ENCODE peak calls at places on chromosomes 1 and 21, in eight cellular contexts. One of them, this sample, is unnamed. For H3K79me2, the result is how much of the 10 kb centered on the place peaks cover.

GRCh38 chr1:56584910-56585528 is 5.7 kb upstream of the PLPP3 start:
- DNase-seq in mammary epithelial cell: peak
- DNase-seq in PC-9: peak
- DNase-seq in HCT116: peak
- DNase-seq in fibroblast of lung: peak
- DNase-seq in neural progenitor cell: peak
- DNase-seq in hepatocyte: peak
- DNase-seq in astrocyte: peak
- DNase-seq in this sample: peak

GRCh38 chr1:225329041-225329440 is 98.8 kb downstream of the LBR start:
- DNase-seq in mammary epithelial cell: no peak
- DNase-seq in PC-9: no peak
- DNase-seq in HCT116: no peak
- DNase-seq in fibroblast of lung: peak
- DNase-seq in neural progenitor cell: no peak
- DNase-seq in hepatocyte: peak
- DNase-seq in astrocyte: peak
- DNase-seq in this sample: no peak

GRCh38 chr1:117036018-117036421 is 24.1 kb upstream of the TTF2 start:
- DNase-seq in mammary epithelial cell: no peak
- DNase-seq in PC-9: no peak
- DNase-seq in HCT116: no peak
- DNase-seq in fibroblast of lung: no peak
- DNase-seq in neural progenitor cell: no peak
- DNase-seq in hepatocyte: peak
- DNase-seq in astrocyte: no peak
- DNase-seq in this sample: no peak

GRCh38 chr1:59415286-59415850 is 118.5 kb downstream of the FGGY start:
- DNase-seq in mammary epithelial cell: no peak
- DNase-seq in PC-9: no peak
- DNase-seq in HCT116: no peak
- DNase-seq in fibroblast of lung: no peak
- DNase-seq in neural progenitor cell: no peak
- DNase-seq in hepatocyte: no peak
- DNase-seq in astrocyte: no peak
- DNase-seq in this sample: no peak

GRCh38 chr1:188822248-188822647 is 1655.4 kb downstream of the BRINP3 start:
- DNase-seq in mammary epithelial cell: no peak
- DNase-seq in PC-9: no peak
- DNase-seq in HCT116: no peak
- DNase-seq in fibroblast of lung: peak
- DNase-seq in neural progenitor cell: no peak
- DNase-seq in hepatocyte: no peak
- DNase-seq in astrocyte: no peak
- DNase-seq in this sample: no peak

GRCh38 chr1:159922499-159923202 is 2.7 kb downstream of the TAGLN2 start:
- DNase-seq in mammary epithelial cell: no peak
- DNase-seq in PC-9: no peak
- DNase-seq in HCT116: no peak
- DNase-seq in fibroblast of lung: peak
- DNase-seq in neural progenitor cell: no peak
- DNase-seq in hepatocyte: peak
- DNase-seq in astrocyte: no peak
- DNase-seq in this sample: peak

GRCh38 chr1:19065526-19066247 is 109.2 kb upstream of the IFFO2 start:
- DNase-seq in mammary epithelial cell: no peak
- DNase-seq in PC-9: no peak
- DNase-seq in HCT116: no peak
- DNase-seq in fibroblast of lung: no peak
- DNase-seq in neural progenitor cell: no peak
- DNase-seq in hepatocyte: no peak
- DNase-seq in astrocyte: no peak
- DNase-seq in this sample: no peak

GRCh38 chr1:161094481-161094880 is 3.7 kb upstream of the KLHDC9 start:
- DNase-seq in mammary epithelial cell: no peak
- DNase-seq in PC-9: no peak
- DNase-seq in HCT116: no peak
- DNase-seq in fibroblast of lung: no peak
- DNase-seq in neural progenitor cell: no peak
- DNase-seq in hepatocyte: no peak
- DNase-seq in astrocyte: no peak
- DNase-seq in this sample: no peak

GRCh38 chr1:231130509-231130908 is 31.3 kb upstream of the TRIM67 start:
- DNase-seq in mammary epithelial cell: no peak
- DNase-seq in PC-9: no peak
- DNase-seq in HCT116: no peak
- DNase-seq in fibroblast of lung: no peak
- DNase-seq in neural progenitor cell: no peak
- DNase-seq in hepatocyte: no peak
- DNase-seq in astrocyte: no peak
- DNase-seq in this sample: no peak

GRCh38 chr1:109630881-109631512 is 11.4 kb downstream of the AMPD2 start:
- DNase-seq in mammary epithelial cell: no peak
- DNase-seq in PC-9: peak
- DNase-seq in HCT116: no peak
- DNase-seq in fibroblast of lung: no peak
- DNase-seq in neural progenitor cell: no peak
- DNase-seq in hepatocyte: no peak
- DNase-seq in astrocyte: no peak
- DNase-seq in this sample: no peak

GRCh38 chr1:2393471-2393877 is 1.8 kb downstream of the RER1 start:
- DNase-seq in mammary epithelial cell: no peak
- DNase-seq in PC-9: peak
- DNase-seq in HCT116: no peak
- DNase-seq in fibroblast of lung: no peak
- DNase-seq in neural progenitor cell: no peak
- DNase-seq in hepatocyte: peak
- DNase-seq in astrocyte: no peak
- DNase-seq in this sample: no peak

GRCh38 chr1:9371391-9371935 is 78.8 kb downstream of the SPSB1 start:
- DNase-seq in mammary epithelial cell: no peak
- DNase-seq in PC-9: no peak
- DNase-seq in HCT116: no peak
- DNase-seq in fibroblast of lung: peak
- DNase-seq in neural progenitor cell: peak
- DNase-seq in hepatocyte: peak
- DNase-seq in astrocyte: peak
- DNase-seq in this sample: no peak

GRCh38 chr1:185393205-185393604 is 76.2 kb upstream of the IVNS1ABP start:
- DNase-seq in mammary epithelial cell: peak
- DNase-seq in PC-9: no peak
- DNase-seq in HCT116: no peak
- DNase-seq in fibroblast of lung: no peak
- DNase-seq in neural progenitor cell: no peak
- DNase-seq in hepatocyte: no peak
- DNase-seq in astrocyte: no peak
- DNase-seq in this sample: no peak

GRCh38 chr1:67468066-67468718 is 38.0 kb upstream of the SERBP1 start:
- DNase-seq in mammary epithelial cell: peak
- DNase-seq in PC-9: peak
- DNase-seq in HCT116: no peak
- DNase-seq in fibroblast of lung: peak
- DNase-seq in neural progenitor cell: no peak
- DNase-seq in hepatocyte: no peak
- DNase-seq in astrocyte: no peak
- DNase-seq in this sample: no peak

GRCh38 chr21:44801468-44802395 is at the start of gene UBE2G2:
- DNase-seq in mammary epithelial cell: peak
- DNase-seq in PC-9: peak
- DNase-seq in HCT116: peak
- DNase-seq in fibroblast of lung: peak
- DNase-seq in neural progenitor cell: peak
- DNase-seq in hepatocyte: peak
- DNase-seq in astrocyte: peak
- DNase-seq in this sample: peak

GRCh38 chr1:200342511-200343400 is 67.1 kb downstream of the ZNF281 start:
- DNase-seq in mammary epithelial cell: peak
- DNase-seq in PC-9: peak
- DNase-seq in HCT116: no peak
- DNase-seq in fibroblast of lung: peak
- DNase-seq in neural progenitor cell: no peak
- DNase-seq in hepatocyte: no peak
- DNase-seq in astrocyte: peak
- DNase-seq in this sample: no peak

GRCh38 chr1:59057211-59057694 is 239.6 kb upstream of the FGGY start:
- DNase-seq in mammary epithelial cell: peak
- DNase-seq in PC-9: peak
- DNase-seq in HCT116: no peak
- DNase-seq in fibroblast of lung: peak
- DNase-seq in neural progenitor cell: peak
- DNase-seq in hepatocyte: peak
- DNase-seq in astrocyte: peak
- DNase-seq in this sample: no peak

GRCh38 chr1:240084337-240084736 is 7.3 kb upstream of the FMN2 start:
- DNase-seq in mammary epithelial cell: no peak
- DNase-seq in PC-9: no peak
- DNase-seq in HCT116: no peak
- DNase-seq in fibroblast of lung: no peak
- DNase-seq in neural progenitor cell: no peak
- DNase-seq in hepatocyte: no peak
- DNase-seq in astrocyte: no peak
- DNase-seq in this sample: no peak

GRCh38 chr1:11538886-11539285 is 59.9 kb downstream of the DISP3 start:
- DNase-seq in mammary epithelial cell: no peak
- DNase-seq in PC-9: no peak
- DNase-seq in HCT116: no peak
- DNase-seq in fibroblast of lung: no peak
- DNase-seq in neural progenitor cell: no peak
- DNase-seq in hepatocyte: no peak
- DNase-seq in astrocyte: no peak
- DNase-seq in this sample: no peak

GRCh38 chr1:35557118-35557610 is at the start of gene KIAA0319L:
- DNase-seq in mammary epithelial cell: no peak
- DNase-seq in PC-9: peak
- DNase-seq in HCT116: no peak
- DNase-seq in fibroblast of lung: no peak
- DNase-seq in neural progenitor cell: peak
- DNase-seq in hepatocyte: peak
- DNase-seq in astrocyte: peak
- DNase-seq in this sample: no peak

DNA sequence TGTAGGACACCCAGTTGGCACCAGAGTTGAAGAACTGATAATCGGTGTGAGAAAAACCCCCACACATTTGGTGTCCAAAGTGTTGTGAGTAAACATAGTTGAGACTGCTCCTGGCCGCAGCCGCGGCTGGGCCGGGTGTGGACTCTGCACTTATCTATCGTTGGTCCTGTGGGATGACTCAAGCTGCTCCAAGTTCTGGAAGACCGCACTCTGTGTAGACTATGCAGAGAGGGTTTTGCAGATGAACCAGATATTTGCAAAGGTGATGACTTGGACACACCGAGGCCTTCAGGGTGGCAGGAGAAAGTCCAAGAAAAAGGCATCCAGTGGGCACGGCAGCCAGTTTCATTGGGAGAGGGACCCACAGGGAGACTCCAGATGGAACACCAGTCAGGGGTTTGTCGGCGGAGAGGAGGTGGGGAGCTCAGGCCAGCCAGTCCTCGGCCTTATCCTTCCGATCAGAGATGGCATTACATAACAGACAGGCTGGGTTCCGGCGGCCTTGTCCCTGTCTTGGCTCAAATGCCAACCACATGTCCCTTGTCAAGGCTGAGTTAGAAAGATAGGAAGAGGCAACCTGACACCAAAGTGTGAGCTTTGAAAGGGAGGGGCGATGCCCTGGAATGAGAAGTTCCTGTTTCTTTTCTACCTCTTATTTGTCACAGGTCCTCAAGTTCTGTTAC is 21.1 kb downstream of the C2CD2 start:
- DNase-seq in mammary epithelial cell: peak
- DNase-seq in PC-9: no peak
- DNase-seq in HCT116: peak
- DNase-seq in fibroblast of lung: peak
- DNase-seq in neural progenitor cell: no peak
- DNase-seq in hepatocyte: peak
- DNase-seq in astrocyte: peak
- DNase-seq in this sample: no peak
- H3K4me3 ChIP-seq in mammary epithelial cell: no peak
- H3K4me3 ChIP-seq in PC-9: no peak
- H3K4me3 ChIP-seq in HCT116: peak
- H3K4me3 ChIP-seq in fibroblast of lung: no peak
- H3K4me3 ChIP-seq in neural progenitor cell: no peak
- H3K4me3 ChIP-seq in hepatocyte: no peak
- H3K4me3 ChIP-seq in astrocyte: peak
- H3K4me3 ChIP-seq in this sample: no peak

GRCh38 chr1:86916752-86917151 is 2.3 kb downstream of the HS2ST1 start:
- DNase-seq in mammary epithelial cell: no peak
- DNase-seq in PC-9: no peak
- DNase-seq in HCT116: no peak
- DNase-seq in fibroblast of lung: no peak
- DNase-seq in neural progenitor cell: no peak
- DNase-seq in hepatocyte: no peak
- DNase-seq in astrocyte: no peak
- DNase-seq in this sample: peak
- H3K79me2 ChIP-seq in mammary epithelial cell: half or more
- H3K79me2 ChIP-seq in PC-9: half or more
- H3K79me2 ChIP-seq in HCT116: half or more
- H3K79me2 ChIP-seq in fibroblast of lung: half or more
- H3K79me2 ChIP-seq in neural progenitor cell: half or more
- H3K79me2 ChIP-seq in hepatocyte: half or more
- H3K79me2 ChIP-seq in astrocyte: half or more
- H3K79me2 ChIP-seq in this sample: half or more

GRCh38 chr1:17123196-17124045 is 4.2 kb upstream of the PADI2 start:
- DNase-seq in mammary epithelial cell: no peak
- DNase-seq in PC-9: no peak
- DNase-seq in HCT116: no peak
- DNase-seq in fibroblast of lung: no peak
- DNase-seq in neural progenitor cell: no peak
- DNase-seq in hepatocyte: no peak
- DNase-seq in astrocyte: no peak
- DNase-seq in this sample: no peak

GRCh38 chr1:17125756-17126237 is 6.5 kb upstream of the PADI2 start:
- DNase-seq in mammary epithelial cell: peak
- DNase-seq in PC-9: peak
- DNase-seq in HCT116: peak
- DNase-seq in fibroblast of lung: peak
- DNase-seq in neural progenitor cell: peak
- DNase-seq in hepatocyte: peak
- DNase-seq in astrocyte: peak
- DNase-seq in this sample: peak

GRCh38 chr1:17122449-17123194 is 3.4 kb upstream of the PADI2 start:
- DNase-seq in mammary epithelial cell: no peak
- DNase-seq in PC-9: no peak
- DNase-seq in HCT116: no peak
- DNase-seq in fibroblast of lung: peak
- DNase-seq in neural progenitor cell: no peak
- DNase-seq in hepatocyte: no peak
- DNase-seq in astrocyte: peak
- DNase-seq in this sample: no peak

GRCh38 chr1:17134036-17134435 is 14.8 kb upstream of the PADI2 start:
- DNase-seq in mammary epithelial cell: no peak
- DNase-seq in PC-9: no peak
- DNase-seq in HCT116: no peak
- DNase-seq in fibroblast of lung: no peak
- DNase-seq in neural progenitor cell: no peak
- DNase-seq in hepatocyte: no peak
- DNase-seq in astrocyte: no peak
- DNase-seq in this sample: no peak

GRCh38 chr1:17128361-17128760 is 9.1 kb upstream of the PADI2 start:
- DNase-seq in mammary epithelial cell: peak
- DNase-seq in PC-9: peak
- DNase-seq in HCT116: peak
- DNase-seq in fibroblast of lung: peak
- DNase-seq in neural progenitor cell: no peak
- DNase-seq in hepatocyte: no peak
- DNase-seq in astrocyte: peak
- DNase-seq in this sample: peak
- H3K27ac ChIP-seq in mammary epithelial cell: peak
- H3K27ac ChIP-seq in PC-9: peak
- H3K27ac ChIP-seq in HCT116: no peak
- H3K27ac ChIP-seq in fibroblast of lung: peak
- H3K27ac ChIP-seq in neural progenitor cell: no peak
- H3K27ac ChIP-seq in hepatocyte: peak
- H3K27ac ChIP-seq in astrocyte: peak
- H3K27ac ChIP-seq in this sample: no peak

GRCh38 chr21:34864370-34865209 is 184.5 kb downstream of the RUNX1 start:
- DNase-seq in mammary epithelial cell: no peak
- DNase-seq in PC-9: no peak
- DNase-seq in HCT116: no peak
- DNase-seq in fibroblast of lung: no peak
- DNase-seq in neural progenitor cell: no peak
- DNase-seq in hepatocyte: no peak
- DNase-seq in astrocyte: no peak
- DNase-seq in this sample: no peak
- H3K4me3 ChIP-seq in mammary epithelial cell: no peak
- H3K4me3 ChIP-seq in PC-9: no peak
- H3K4me3 ChIP-seq in HCT116: no peak
- H3K4me3 ChIP-seq in fibroblast of lung: no peak
- H3K4me3 ChIP-seq in neural progenitor cell: no peak
- H3K4me3 ChIP-seq in hepatocyte: no peak
- H3K4me3 ChIP-seq in astrocyte: no peak
- H3K4me3 ChIP-seq in this sample: no peak